ENCODE peak calls at places on chromosomes 4 and X, in seven cellular contexts. E, Y, G, Q, A, D and W are unnamed samples.

GRCh38 chr4:8917321-8917811 is 45.7 kb upstream of the HMX1 start:
- DNase-seq in E (no peak), Y (no peak), A (no peak), G (no peak), Q (no peak), D (no peak), W (no peak)

GRCh38 chrX:99242001-99242400 is 1168.1 kb downstream of the PCDH19 start:
- DNase-seq in E (peak), D (peak), A (no peak), Y (no peak), G (peak), Q (no peak), W (no peak)

GRCh38 chrX:68417651-68418050 is 15.6 kb downstream of the OPHN1 start:
- DNase-seq in D (no peak), E (no peak), Q (no peak), G (no peak), A (peak), Y (no peak), W (no peak)

GRCh38 chrX:275967-276587 is 5.1 kb upstream of the PLCXD1 start:
- DNase-seq in E (peak), Y (peak), D (no peak), Q (peak), A (peak), G (peak), W (peak)

GRCh38 chr4:56049428-56050212 is 100.9 kb downstream of the CEP135 start:
- DNase-seq in A (no peak), Q (peak), G (peak), Y (peak), E (peak), D (peak), W (no peak)

GRCh38 chr4:171142045-171142444 is 671.2 kb upstream of the GALNTL6 start:
- DNase-seq in A (no peak), Q (no peak), D (no peak), E (no peak), Y (no peak), G (no peak), W (no peak)

GRCh38 chr4:189124149-189124758 is 816.4 kb upstream of the FRG1 start:
- DNase-seq in Y (peak), A (peak), D (no peak), Q (peak), G (peak), E (no peak), W (peak)

GRCh38 chr4:181959121-181959520 is 284.1 kb upstream of the TENM3 start:
- DNase-seq in E (no peak), D (no peak), A (peak), Y (peak), Q (no peak), G (peak), W (peak)

GRCh38 chr4:163693211-163693610 is 198.7 kb downstream of the TMA16 start:
- DNase-seq in Y (peak), G (no peak), Q (no peak), D (no peak), E (no peak), A (no peak), W (peak)

GRCh38 chr4:120709986-120710385 is 212.5 kb downstream of the PRDM5 start:
- DNase-seq in Q (no peak), A (no peak), E (no peak), G (no peak), Y (peak), D (no peak), W (peak)

GRCh38 chr4:173057906-173058305 is 110.7 kb upstream of the GALNT7 start:
- DNase-seq in E (no peak), D (no peak), Q (no peak), G (peak), A (no peak), Y (peak), W (peak)

GRCh38 chr4:16197842-16198241 is 28.4 kb downstream of the TAPT1 start:
- DNase-seq in Y (no peak), G (no peak), D (no peak), Q (no peak), E (no peak), A (no peak), W (no peak)

GRCh38 chrX:115650449-115650848 is 89.5 kb downstream of the PLS3 start:
- DNase-seq in D (no peak), G (peak), E (no peak), Q (no peak), A (no peak), Y (peak), W (peak)

GRCh38 chrX:86237482-86237881 is 89.2 kb downstream of the DACH2 start:
- DNase-seq in E (no peak), Y (no peak), Q (no peak), A (no peak), D (no peak), G (no peak), W (no peak)

GRCh38 chr4:184937745-184938144 is 80.5 kb upstream of the HELT start:
- DNase-seq in E (no peak), G (no peak), D (no peak), Q (no peak), A (no peak), Y (no peak), W (no peak)

GRCh38 chr4:6267573-6267972 is 2.1 kb upstream of the WFS1 start:
- DNase-seq in E (no peak), Y (peak), Q (no peak), D (no peak), G (no peak), A (peak), W (no peak)

GRCh38 chr4:147355849-147356248 is 125.0 kb upstream of the EDNRA start:
- DNase-seq in Y (peak), Q (no peak), D (no peak), E (no peak), A (peak), G (no peak), W (peak)

GRCh38 chr4:110780538-110780937 is 157.7 kb upstream of the PITX2 start:
- DNase-seq in Y (no peak), D (no peak), Q (no peak), G (no peak), A (no peak), E (no peak), W (no peak)

GRCh38 chr4:139828966-139829662 is 163.5 kb downstream of the MGST2 start:
- DNase-seq in G (no peak), D (no peak), A (no peak), Q (no peak), E (no peak), Y (no peak), W (no peak)

GRCh38 chr4:147732516-147733193 is 767 bp downstream of the ARHGAP10 start:
- DNase-seq in Y (peak), E (peak), A (peak), G (peak), Q (peak), D (no peak), W (peak)

GRCh38 chrX:10484683-10485247 is 135.6 kb downstream of the MID1 start:
- DNase-seq in A (peak), Q (no peak), D (no peak), Y (no peak), E (no peak), G (no peak), W (peak)

GRCh38 chrX:10485331-10485730 is 135.1 kb downstream of the MID1 start:
- DNase-seq in E (no peak), Q (no peak), D (no peak), Y (no peak), G (no peak), A (peak), W (peak)

GRCh38 chrX:10482708-10483107 is 137.7 kb downstream of the MID1 start:
- DNase-seq in G (no peak), E (no peak), Y (no peak), Q (no peak), D (no peak), A (no peak), W (no peak)

GRCh38 chrX:10482262-10482661 is 138.1 kb downstream of the MID1 start:
- DNase-seq in E (no peak), Y (no peak), G (no peak), A (no peak), D (no peak), Q (no peak), W (no peak)

DNA sequence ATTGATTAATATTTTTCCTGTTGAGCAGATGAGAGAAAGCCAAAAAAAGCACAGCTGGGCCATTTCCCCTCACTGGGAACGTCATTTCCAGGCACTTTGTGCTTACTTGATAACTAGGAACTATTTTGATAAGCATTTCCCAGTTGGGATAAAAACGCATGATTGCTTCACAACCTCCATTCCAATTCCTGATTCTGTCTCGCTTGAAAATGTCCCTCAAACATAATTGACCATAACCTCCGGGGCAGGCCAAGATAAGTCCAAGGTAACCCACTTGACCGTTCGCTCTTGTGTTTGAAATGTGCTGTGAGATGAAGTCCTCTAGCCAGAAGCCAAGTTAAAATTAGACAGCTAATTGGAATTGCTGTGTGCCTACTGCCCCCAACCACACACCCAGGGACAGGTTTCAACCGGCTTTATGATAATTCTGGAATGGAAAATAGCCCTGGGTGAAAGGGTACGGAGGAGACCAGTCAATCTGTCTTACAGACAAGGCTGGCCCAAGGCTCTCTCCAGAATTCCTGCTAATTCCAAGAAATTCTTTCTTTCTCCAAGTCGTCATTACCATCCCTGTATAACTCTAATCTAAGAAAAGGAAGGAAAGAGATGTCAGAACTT is 137.1 kb downstream of the MID1 start:
- DNase-seq in A (peak), D (no peak), E (no peak), Q (no peak), Y (no peak), G (no peak), W (no peak)
- H4K8ac ChIP-seq in A (no peak), D (no peak), E (no peak), Q (no peak), Y (no peak), G (no peak), W (no peak)

DNA sequence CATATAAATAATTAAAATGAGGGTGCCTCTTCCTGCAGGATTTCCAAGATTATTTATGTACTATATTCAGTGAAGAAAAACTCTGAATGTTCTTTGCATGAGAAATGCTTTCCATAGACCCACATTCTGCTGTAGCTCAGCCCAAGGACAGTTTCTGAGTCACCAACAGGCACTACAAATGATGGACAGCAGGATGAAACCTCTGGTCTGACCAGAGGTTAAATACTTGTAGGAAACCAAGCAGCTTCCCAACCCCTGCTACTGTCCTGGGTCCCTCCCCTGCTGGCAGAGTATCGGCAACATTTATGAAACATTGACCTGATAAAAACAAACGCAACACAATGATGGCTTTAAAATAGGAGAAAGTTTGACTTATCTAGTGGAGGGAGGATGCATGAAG is 73.1 kb downstream of the CXXC4 start:
- DNase-seq in G (peak), D (no peak), A (peak), Y (peak), E (no peak), Q (no peak), W (no peak)
- H4K8ac ChIP-seq in G (no peak), D (no peak), A (no peak), Y (no peak), E (no peak), Q (no peak), W (no peak)

DNA sequence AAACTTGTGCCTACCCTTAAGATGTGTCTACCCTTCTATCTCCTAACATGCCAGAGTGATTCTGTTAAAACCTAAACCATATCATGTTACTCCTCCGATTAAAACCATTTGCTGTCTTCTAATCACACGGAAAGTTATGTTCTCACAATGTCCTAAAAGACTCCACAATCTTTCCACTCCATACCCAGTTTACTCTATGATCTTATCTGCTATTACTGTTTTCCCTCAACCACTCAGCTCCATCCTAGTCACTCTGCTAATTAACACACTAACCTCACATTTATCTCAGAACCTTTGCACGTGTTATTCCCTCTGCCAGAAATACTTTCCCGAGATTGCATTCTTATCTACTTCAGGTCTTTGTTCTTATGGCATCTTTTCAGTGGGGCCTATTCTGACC is 47.6 kb upstream of the UPRT start:
- DNase-seq in Y (no peak), E (no peak), Q (no peak), G (peak), A (no peak), D (no peak), W (no peak)
- H4K8ac ChIP-seq in Y (no peak), E (no peak), Q (no peak), G (no peak), A (no peak), D (no peak), W (no peak)

DNA sequence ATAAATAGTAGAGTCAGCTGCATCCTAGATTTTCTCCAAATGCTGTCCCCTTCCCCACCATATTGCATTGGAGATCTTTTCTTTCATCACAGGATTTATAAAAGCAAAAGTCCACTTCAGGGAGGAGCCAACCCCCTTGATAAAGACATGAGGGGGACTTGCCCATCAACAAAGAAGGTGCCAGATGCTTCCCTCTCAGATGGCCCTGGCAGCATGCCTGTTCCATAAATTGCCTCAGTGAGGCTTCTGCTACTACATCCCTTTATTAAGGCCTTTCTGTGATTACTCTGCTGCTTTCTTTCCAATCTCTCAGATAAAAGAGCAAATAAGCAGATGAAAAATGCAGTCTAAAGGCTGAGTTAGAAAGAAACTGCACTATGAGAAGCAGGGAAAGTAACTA is 511.6 kb downstream of the PACRGL start:
- DNase-seq in G (no peak), D (no peak), A (no peak), E (no peak), Y (no peak), Q (no peak), W (no peak)
- H4K8ac ChIP-seq in G (no peak), D (no peak), A (no peak), E (no peak), Y (no peak), Q (no peak), W (no peak)

GRCh38 chr4:85127653-85128052 is 161.2 kb upstream of the WDFY3 start:
- DNase-seq in Y (peak), E (peak), D (peak), A (peak), G (peak), Q (peak), W (no peak)
- H4K8ac ChIP-seq in Y (no peak), E (no peak), D (no peak), A (no peak), G (no peak), Q (no peak), W (no peak)

GRCh38 chr4:154489558-154490260 is 1.9 kb downstream of the DCHS2 start:
- DNase-seq in E (no peak), Y (no peak), Q (no peak), G (no peak), D (no peak), A (no peak), W (no peak)

GRCh38 chr4:154490589-154491340 is 834 bp downstream of the DCHS2 start:
- DNase-seq in Y (no peak), Q (no peak), G (peak), A (no peak), D (no peak), E (peak), W (no peak)

GRCh38 chr4:154487144-154487543 is 4.5 kb downstream of the DCHS2 start:
- DNase-seq in A (no peak), E (no peak), G (no peak), D (no peak), Q (no peak), Y (no peak), W (no peak)

GRCh38 chr4:154490261-154490588 is 1.4 kb downstream of the DCHS2 start:
- DNase-seq in Y (no peak), E (peak), A (no peak), Q (peak), G (peak), D (no peak), W (no peak)

GRCh38 chr4:154485127-154485773 is 6.3 kb downstream of the DCHS2 start:
- DNase-seq in A (no peak), G (no peak), D (no peak), E (no peak), Q (no peak), Y (no peak), W (no peak)
- H4K8ac ChIP-seq in A (no peak), G (no peak), D (no peak), E (no peak), Q (no peak), Y (no peak), W (no peak)

DNA sequence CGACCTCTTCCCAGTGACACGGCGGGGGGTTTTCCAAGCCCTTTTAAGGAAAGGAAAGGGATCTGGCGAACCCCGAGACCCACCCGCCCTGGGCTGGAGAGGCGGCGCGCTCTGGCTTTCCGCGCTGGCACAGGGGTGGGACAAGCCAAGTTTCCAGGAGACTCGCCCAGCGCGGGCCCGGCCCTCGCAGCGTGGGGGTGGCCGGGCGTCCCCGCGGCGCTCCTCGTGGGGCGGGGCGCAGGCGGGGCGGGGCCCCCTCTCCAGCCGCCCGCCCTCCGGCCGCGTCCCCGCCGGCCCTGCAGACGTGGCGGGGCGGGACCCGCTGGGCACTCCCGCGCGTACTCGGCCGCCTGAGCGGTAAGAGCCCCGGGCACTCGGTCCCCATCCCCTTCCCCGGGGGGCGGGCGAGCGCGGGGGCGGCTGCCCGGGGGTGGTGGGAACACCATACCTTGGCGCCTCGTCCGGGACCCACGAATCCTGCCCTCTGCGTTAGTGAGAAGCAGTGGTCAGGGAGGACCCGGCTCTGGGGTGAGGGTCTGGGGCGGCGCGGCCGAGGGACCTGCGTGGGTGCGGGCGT is at the start of gene FAM114A1:
- DNase-seq in D (no peak), E (peak), Q (peak), A (peak), Y (peak), G (peak), W (peak)
- H4K8ac ChIP-seq in D (peak), E (no peak), Q (peak), A (peak), Y (peak), G (no peak), W (peak)